ENCODE peak calls at places on chromosomes 12 and 14, in seven cellular contexts. L is C1 segment of cervical spinal cord, N is H54, G is NCI-H2029 treated with DMSO at 0.1 percent for 48 hours, P is uterus, I is brain microvascular endothelial cell, X is caudate nucleus. F is an unnamed sample.

GRCh38 chr14:51547701-51548100 is 104.0 kb upstream of the FRMD6 start:
- DNase-seq in L (no peak), N (no peak), G (no peak), P (no peak), I (no peak), X (no peak), F (no peak)

GRCh38 chr14:51014086-51014485 is 69.8 kb upstream of the PYGL start:
- DNase-seq in L (peak), N (peak), G (no peak), P (peak), I (peak), X (peak), F (no peak)

GRCh38 chr12:129788506-129788905 is 115.3 kb downstream of the TMEM132D start:
- DNase-seq in L (no peak), N (no peak), G (no peak), P (no peak), I (peak), X (no peak), F (no peak)

GRCh38 chr12:104183443-104183842 is 32.1 kb upstream of the TXNRD1 start:
- DNase-seq in L (no peak), N (no peak), G (no peak), P (no peak), I (no peak), X (no peak), F (no peak)

GRCh38 chr12:26345471-26346003 is 150.2 kb downstream of the SSPN start:
- DNase-seq in L (no peak), N (no peak), G (no peak), P (no peak), I (no peak), X (no peak), F (no peak)

GRCh38 chr14:54699087-54699530 is 132.2 kb downstream of the SAMD4A start:
- DNase-seq in L (no peak), N (no peak), G (no peak), P (no peak), I (no peak), X (no peak), F (peak)

GRCh38 chr12:26680724-26681455 is 152.1 kb downstream of the ITPR2 start:
- DNase-seq in L (no peak), N (no peak), G (no peak), P (no peak), I (no peak), X (no peak), F (no peak)

GRCh38 chr12:3747976-3748619 is 4.8 kb downstream of the CRACR2A start:
- DNase-seq in L (no peak), N (no peak), G (no peak), P (no peak), I (no peak), X (no peak), F (no peak)

GRCh38 chr14:68961781-68962584 is 17.1 kb downstream of the ACTN1 start:
- DNase-seq in L (no peak), N (peak), G (no peak), P (peak), I (no peak), X (peak), F (peak)

GRCh38 chr14:102805454-102805891 is 28.2 kb downstream of the TRAF3 start:
- DNase-seq in L (no peak), N (peak), G (no peak), P (no peak), I (peak), X (no peak), F (no peak)

GRCh38 chr14:64577211-64577610 is 27.4 kb downstream of the PPP1R36 start:
- DNase-seq in L (no peak), N (no peak), G (no peak), P (no peak), I (no peak), X (no peak), F (no peak)

GRCh38 chr14:73695082-73695481 is 19.1 kb downstream of the PNMA1 start:
- DNase-seq in L (no peak), N (no peak), G (no peak), P (no peak), I (no peak), X (no peak), F (no peak)